ENCODE peak calls at places on chromosomes 3 and 15, in five cellular contexts. K, J, B, L and X are unnamed samples.

GRCh38 chr3:46874430-46874829 is 3.1 kb upstream of the PTH1R start:
- DNase-seq in K (no peak), L (no peak), J (no peak), B (peak), X (no peak)

GRCh38 chr15:47184003-47184404 is 533.3 kb upstream of the SEMA6D start:
- DNase-seq in B (peak), L (no peak), K (no peak), J (no peak), X (no peak)

GRCh38 chr3:18443670-18444596 is 18.8 kb upstream of the SATB1 start:
- DNase-seq in B (peak), L (no peak), K (no peak), J (no peak), X (no peak)

GRCh38 chr3:122082357-122082756 is 27.2 kb downstream of the CD86 start:
- DNase-seq in J (no peak), L (no peak), K (no peak), B (no peak), X (no peak)

GRCh38 chr3:95097493-95097892 is 1034.6 kb downstream of the NSUN3 start:
- DNase-seq in B (no peak), J (no peak), L (no peak), K (no peak), X (no peak)

GRCh38 chr3:81713018-81713417 is 48.4 kb downstream of the GBE1 start:
- DNase-seq in B (no peak), K (no peak), J (peak), L (no peak), X (no peak)

GRCh38 chr3:58008140-58009025 is at the start of gene FLNB:
- DNase-seq in J (peak), L (peak), B (peak), K (no peak), X (no peak)

GRCh38 chr15:71596672-71597071 is 213.7 kb upstream of the NR2E3 start:
- DNase-seq in K (no peak), J (peak), B (peak), L (peak), X (no peak)

GRCh38 chr3:192830279-192831110 is 87.2 kb downstream of the MB21D2 start:
- DNase-seq in J (no peak), B (no peak), L (no peak), K (no peak), X (no peak)

GRCh38 chr15:75891895-75892294 is 11.8 kb upstream of the FBXO22 start:
- DNase-seq in J (peak), L (peak), B (no peak), K (no peak), X (no peak)

GRCh38 chr3:175432338-175433025 is 573.3 kb downstream of the NAALADL2 start:
- DNase-seq in J (peak), K (no peak), L (peak), B (no peak), X (no peak)

GRCh38 chr15:45522931-45523331 is 376 bp upstream of the SLC30A4 start:
- DNase-seq in B (no peak), K (no peak), J (peak), L (peak), X (no peak)

GRCh38 chr3:172203522-172204258 is 164.3 kb downstream of the FNDC3B start:
- DNase-seq in J (peak), K (no peak), L (peak), B (no peak), X (no peak)

GRCh38 chr3:127217594-127218456 is 24.9 kb downstream of the PRR23E start:
- DNase-seq in L (peak), J (peak), B (no peak), K (no peak), X (no peak)

GRCh38 chr3:117963858-117964257 is 1070.8 kb downstream of the IGSF11 start:
- DNase-seq in B (no peak), L (peak), K (no peak), J (no peak), X (no peak)

GRCh38 chr3:156010829-156011228 is 109.5 kb upstream of the KCNAB1 start:
- DNase-seq in K (no peak), J (peak), L (no peak), B (no peak), X (no peak)

GRCh38 chr3:9404680-9405079 is 7.3 kb downstream of the SETD5 start:
- DNase-seq in K (no peak), J (no peak), B (no peak), L (no peak), X (no peak)

GRCh38 chr15:63887630-63888029 is 53.9 kb upstream of the HERC1 start:
- DNase-seq in B (no peak), J (no peak), K (no peak), L (no peak), X (no peak)

GRCh38 chr3:134364061-134364935 is 9.9 kb downstream of the AMOTL2 start:
- DNase-seq in K (no peak), B (peak), J (peak), L (peak), X (peak)

GRCh38 chr15:41930221-41930866 is 36.5 kb upstream of the SPTBN5 start:
- DNase-seq in B (no peak), K (no peak), J (peak), L (peak), X (no peak)

GRCh38 chr3:171772427-171773056 is 37.7 kb downstream of the PLD1 start:
- DNase-seq in J (peak), K (peak), L (peak), B (peak), X (no peak)

GRCh38 chr3:150135321-150135721 is 164.6 kb upstream of the PFN2 start:
- DNase-seq in K (no peak), L (peak), J (no peak), B (no peak), X (no peak)

GRCh38 chr3:150138824-150139223 is 168.1 kb upstream of the PFN2 start:
- DNase-seq in J (no peak), K (no peak), B (no peak), L (no peak), X (no peak)

GRCh38 chr3:150133293-150133692 is 162.6 kb upstream of the PFN2 start:
- DNase-seq in L (no peak), J (no peak), K (no peak), B (no peak), X (no peak)

GRCh38 chr3:150132101-150132749 is 161.5 kb upstream of the PFN2 start:
- DNase-seq in L (no peak), B (no peak), J (no peak), K (no peak), X (no peak)

DNA sequence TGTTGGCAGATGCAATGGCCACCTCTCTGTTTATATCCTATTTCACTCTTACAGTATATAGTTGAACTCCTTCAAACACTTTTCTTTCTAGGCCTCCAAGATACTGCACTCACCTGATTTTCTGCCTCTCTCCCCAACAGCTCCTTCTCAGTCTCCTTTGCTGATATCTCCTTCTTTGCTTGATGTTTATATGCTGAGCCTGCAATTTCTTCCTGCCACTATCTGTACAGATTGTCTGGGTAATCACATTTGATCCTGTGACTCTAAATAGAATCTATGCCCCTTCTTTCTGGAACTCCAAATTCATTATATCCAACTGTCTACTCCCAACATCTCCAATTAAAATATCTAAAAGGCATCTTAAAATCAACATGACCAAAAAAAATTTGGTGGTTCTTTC is 165.5 kb upstream of the PFN2 start:
- DNase-seq in J (no peak), B (no peak), K (no peak), L (no peak), X (no peak)
- TF ChIP-seq CTCF in J (no peak), B (no peak), K (no peak), L (no peak), X (no peak)

DNA sequence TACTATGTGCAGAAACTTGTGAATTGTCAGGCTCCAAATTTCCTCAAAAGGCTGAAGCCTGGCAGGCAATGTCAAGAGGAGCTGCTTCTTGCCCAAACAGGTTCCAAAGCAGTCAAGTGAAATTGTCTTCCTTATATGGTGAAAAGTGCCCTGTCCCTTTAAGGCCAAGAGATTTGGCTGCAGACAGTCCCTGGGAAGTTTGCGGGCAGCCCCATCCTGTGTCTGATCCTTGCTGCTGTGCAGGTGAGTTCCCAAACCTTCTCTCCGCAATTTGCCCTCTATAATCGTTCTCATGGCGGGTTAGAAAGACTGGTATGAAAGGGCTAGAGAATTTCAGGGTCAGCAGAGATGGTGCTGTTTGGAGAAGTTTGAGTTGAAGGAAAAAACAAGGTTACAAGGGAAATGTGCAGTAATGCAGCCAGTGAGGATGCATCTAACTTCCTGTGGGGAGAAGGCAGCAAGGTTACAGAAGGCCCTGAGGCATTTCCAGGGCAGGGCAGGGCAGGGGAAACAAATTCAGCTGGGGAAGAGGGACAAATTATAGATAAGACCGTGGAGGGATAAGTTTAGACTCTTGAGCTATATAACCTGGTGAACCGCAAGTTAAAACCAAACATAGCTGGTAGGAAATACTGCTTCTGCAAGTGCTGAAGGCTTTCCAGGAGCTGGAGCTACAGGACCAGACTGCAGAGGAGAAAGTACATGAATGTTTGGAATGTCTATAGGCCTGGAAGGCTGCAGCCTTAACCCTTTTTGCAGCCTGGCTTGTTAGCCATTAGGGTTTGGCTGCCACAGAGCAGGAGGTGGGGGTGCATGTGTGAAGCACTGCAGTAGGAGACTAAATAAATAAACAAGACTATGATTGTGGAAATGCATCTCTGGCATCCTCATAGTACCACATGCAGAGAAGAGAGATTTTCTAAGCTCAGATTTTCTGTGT is 256.2 kb upstream of the IL12A start:
- DNase-seq in L (peak), K (no peak), J (peak), B (no peak), X (no peak)
- TF ChIP-seq CTCF in L (no peak), K (no peak), J (no peak), B (no peak), X (no peak)

DNA sequence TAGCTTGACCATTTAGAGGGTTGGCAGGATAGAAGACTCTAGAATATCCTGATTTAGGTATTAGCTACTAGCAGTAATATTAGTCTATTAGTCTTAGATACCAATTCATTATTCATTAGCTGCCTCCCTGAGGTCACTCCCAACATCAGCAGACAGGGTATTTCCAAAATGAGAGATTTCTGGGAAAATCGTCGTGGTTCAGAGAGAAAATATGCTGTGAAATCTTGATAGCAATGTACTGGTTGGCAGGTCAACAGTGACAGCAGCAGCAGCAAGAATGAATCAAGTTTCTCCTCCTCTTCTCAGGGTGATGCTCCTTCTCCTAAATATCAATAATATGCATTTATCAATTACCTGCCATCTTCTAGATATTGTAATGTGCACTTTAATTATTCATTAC is 41.3 kb upstream of the ROBO1 start:
- DNase-seq in B (no peak), K (no peak), J (no peak), L (no peak), X (no peak)
- TF ChIP-seq CTCF in B (no peak), K (no peak), J (no peak), L (no peak), X (no peak)

GRCh38 chr15:66151809-66152208 is 101.7 kb downstream of the MEGF11 start:
- DNase-seq in B (no peak), L (no peak), J (no peak), K (no peak), X (no peak)
- TF ChIP-seq CTCF in B (no peak), L (no peak), J (no peak), K (no peak), X (no peak)

DNA sequence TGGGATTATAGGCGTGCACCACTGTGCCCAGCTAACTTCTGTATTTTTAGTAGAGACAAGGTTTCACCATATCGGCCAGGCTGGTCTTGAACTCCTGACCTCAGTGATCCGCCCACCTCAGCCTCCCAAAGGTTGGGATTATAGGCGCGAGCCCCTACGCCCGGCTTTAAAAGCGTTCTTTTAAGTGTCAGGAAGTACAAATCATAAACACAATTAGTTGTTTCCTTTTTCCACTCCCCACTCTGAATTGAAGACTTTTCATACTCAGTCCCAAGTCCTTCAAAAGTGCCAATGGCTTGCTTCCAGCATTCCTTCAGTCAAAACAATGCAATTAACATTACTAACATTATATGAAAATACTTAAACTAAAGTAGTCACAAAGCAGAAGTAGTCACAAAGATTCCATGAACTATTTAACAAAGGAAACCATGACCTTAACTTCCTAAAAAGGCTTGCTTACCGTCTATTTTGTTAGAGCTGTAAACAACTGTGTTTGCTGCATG is 8.1 kb downstream of the WDR82 start:
- DNase-seq in J (peak), B (no peak), K (no peak), L (no peak), X (no peak)
- TF ChIP-seq CTCF in J (no peak), B (no peak), K (no peak), L (no peak), X (no peak)

DNA sequence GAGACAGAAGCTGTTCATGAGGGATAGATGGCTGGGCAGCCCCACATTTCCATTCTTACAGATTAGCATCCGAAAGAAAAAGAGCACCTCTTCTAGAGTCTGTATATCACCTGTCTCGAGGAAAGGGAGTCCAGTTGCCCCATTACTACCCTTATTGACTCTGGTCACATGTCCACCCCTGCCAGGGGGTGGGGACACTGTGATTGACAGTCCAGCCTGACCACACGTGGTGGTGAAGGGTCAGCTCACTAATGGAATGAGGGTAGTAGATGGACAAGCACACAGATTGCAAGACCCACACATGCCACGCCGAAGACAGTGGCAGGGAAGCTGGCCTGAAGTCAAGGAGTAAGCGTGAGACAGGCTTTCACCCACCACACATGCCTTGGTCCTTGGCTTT is 45.8 kb downstream of the PXYLP1 start:
- DNase-seq in K (no peak), B (no peak), J (no peak), L (no peak), X (no peak)
- TF ChIP-seq CTCF in K (no peak), B (no peak), J (no peak), L (no peak), X (no peak)

DNA sequence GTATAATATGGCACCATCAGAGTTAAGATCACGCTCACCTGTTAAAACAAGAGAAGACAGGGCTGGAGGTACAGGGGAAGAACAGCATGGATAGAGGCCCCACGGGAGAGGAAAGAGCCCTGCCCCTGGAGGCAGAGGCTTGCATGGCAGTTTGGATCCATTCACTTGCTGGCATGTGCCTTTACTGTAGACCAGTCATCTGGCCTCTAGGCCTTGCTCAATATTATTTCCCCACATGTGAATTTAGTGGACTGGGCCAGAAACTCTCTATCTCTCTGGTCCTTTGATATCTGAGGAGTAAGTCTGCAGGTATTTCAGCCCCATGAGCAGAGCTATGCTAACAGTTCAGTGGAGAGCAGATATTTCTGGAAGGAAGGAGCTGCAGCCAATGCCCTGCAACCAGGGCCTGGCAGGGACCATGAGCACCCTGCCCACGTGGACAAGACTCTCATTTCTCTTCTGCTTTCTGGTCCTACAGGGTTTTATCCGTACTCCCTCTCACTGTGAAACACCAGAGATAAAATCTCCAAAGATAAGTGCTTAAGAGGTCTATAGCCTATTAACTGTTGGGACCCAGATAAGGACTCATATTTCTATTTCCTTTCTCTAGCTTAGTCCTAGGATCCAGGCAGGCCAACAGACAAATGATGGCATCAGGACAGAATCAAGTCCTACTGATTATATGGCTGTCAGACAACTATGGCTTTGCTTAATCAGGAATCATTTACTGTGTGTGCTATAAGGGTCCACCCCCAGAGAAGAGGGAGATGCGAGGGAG is 65.0 kb downstream of the CLDN11 start:
- DNase-seq in J (no peak), L (peak), K (no peak), B (no peak), X (no peak)
- TF ChIP-seq CTCF in J (peak), L (peak), K (peak), B (no peak), X (no peak)

DNA sequence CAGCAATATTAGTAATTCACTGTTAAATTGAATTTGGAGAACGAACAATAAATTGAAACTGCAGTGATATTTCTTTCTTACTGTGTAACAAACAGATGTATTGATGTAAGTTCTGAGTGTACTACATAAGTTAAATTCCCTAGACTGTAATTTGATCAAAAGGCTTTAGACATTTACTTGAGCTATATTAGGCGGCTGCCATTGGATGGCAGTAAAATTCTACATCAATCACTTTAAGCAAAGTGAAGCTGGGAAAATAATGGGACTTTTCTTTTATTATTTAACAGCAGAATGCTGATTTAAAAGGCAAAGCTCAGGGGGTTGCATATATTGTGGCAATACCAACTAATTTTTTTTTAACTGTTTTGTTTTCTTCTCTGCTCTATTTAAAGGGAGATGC is 212.6 kb upstream of the PLSCR5 start:
- DNase-seq in J (peak), L (peak), B (no peak), K (no peak), X (no peak)
- TF ChIP-seq CTCF in J (peak), L (peak), B (no peak), K (no peak), X (no peak)

GRCh38 chr3:50982540-50983325 is 308.0 kb downstream of the DOCK3 start:
- DNase-seq in K (no peak), L (no peak), B (no peak), J (no peak), X (no peak)

GRCh38 chr3:50983887-50984286 is 309.2 kb downstream of the DOCK3 start:
- DNase-seq in K (no peak), L (no peak), B (no peak), J (no peak), X (no peak)

GRCh38 chr3:50978991-50979667 is 304.4 kb downstream of the DOCK3 start:
- DNase-seq in J (no peak), B (no peak), K (no peak), L (no peak), X (no peak)
- TF ChIP-seq CTCF in J (no peak), B (no peak), K (peak), L (no peak), X (no peak)